ENCODE peak calls at places on chromosomes 2 and 18, in seven cellular contexts. S, M, E, B, G, Q and I are unnamed samples.

GRCh38 chr2:69663860-69664259 is 20.3 kb upstream of the AAK1 start:
- DNase-seq in S (no peak), M (no peak), E (no peak), B (no peak), G (no peak), Q (no peak), I (no peak)

GRCh38 chr18:10304853-10305252 is 149.6 kb upstream of the APCDD1 start:
- DNase-seq in S (no peak), M (no peak), E (no peak), B (no peak), G (peak; percentile 76), Q (no peak), I (no peak)

GRCh38 chr2:31032475-31032874 is 105.8 kb downstream of the GALNT14 start:
- DNase-seq in S (no peak), M (no peak), E (no peak), B (no peak), G (no peak), Q (no peak), I (no peak)

GRCh38 chr2:106020821-106021316 is 173.2 kb downstream of the UXS1 start:
- DNase-seq in S (no peak), M (no peak), E (no peak), B (no peak), G (no peak), Q (no peak), I (no peak)

GRCh38 chr2:239400000-239400831 is 604 bp downstream of the HDAC4 start:
- DNase-seq in S (peak; percentile 63), M (no peak), E (no peak), B (no peak), G (no peak), Q (peak; percentile 47), I (peak; percentile 30)

GRCh38 chr2:46954951-46955571 is 39.5 kb upstream of the MCFD2 start:
- DNase-seq in S (no peak), M (no peak), E (peak; percentile 92), B (no peak), G (peak; percentile 94), Q (no peak), I (no peak)

GRCh38 chr2:198615972-198616371 is 811.6 kb downstream of the PLCL1 start:
- DNase-seq in S (no peak), M (no peak), E (no peak), B (no peak), G (peak; percentile 13), Q (no peak), I (no peak)

GRCh38 chr2:224472137-224472536 is 70.2 kb upstream of the FAM124B start:
- DNase-seq in S (no peak), M (no peak), E (no peak), B (no peak), G (no peak), Q (no peak), I (no peak)

GRCh38 chr2:236163483-236164200 is 4.5 kb downstream of the GBX2 start:
- DNase-seq in S (peak; percentile 59), M (no peak), E (no peak), B (no peak), G (peak; percentile 19), Q (no peak), I (no peak)

GRCh38 chr2:203532957-203533695 is 2.0 kb downstream of the RAPH1 start:
- DNase-seq in S (no peak), M (no peak), E (no peak), B (no peak), G (peak; percentile 61), Q (no peak), I (no peak)

GRCh38 chr2:232387451-232388171 is 9.1 kb downstream of the ALPP start:
- DNase-seq in S (peak; percentile 69), M (no peak), E (peak; percentile 52), B (peak; percentile 58), G (no peak), Q (no peak), I (no peak)

GRCh38 chr2:230128943-230129342 is 60.2 kb upstream of the SLC16A14 start:
- DNase-seq in S (no peak), M (no peak), E (no peak), B (no peak), G (peak; percentile 57), Q (no peak), I (no peak)

GRCh38 chr2:219560037-219560892 is 11.1 kb downstream of the OBSL1 start:
- DNase-seq in S (no peak), M (peak; percentile 30), E (peak; percentile 64), B (no peak), G (peak; percentile 66), Q (no peak), I (no peak)

GRCh38 chr2:217338306-217338916 is 478.5 kb upstream of the TNP1 start:
- DNase-seq in S (no peak), M (no peak), E (no peak), B (no peak), G (peak; percentile 72), Q (no peak), I (no peak)

GRCh38 chr18:24126155-24126947 is 12.5 kb upstream of the CABYR start:
- DNase-seq in S (no peak), M (no peak), E (no peak), B (no peak), G (peak; percentile 48), Q (no peak), I (no peak)

GRCh38 chr2:135948141-135948540 is 37.3 kb downstream of the DARS1 start:
- DNase-seq in S (no peak), M (no peak), E (no peak), B (no peak), G (no peak), Q (no peak), I (no peak)